ENCODE peak calls at places on chromosome 13, in ten cellular contexts. One of them, this sample, is unnamed.

GRCh38 chr13:73984949-73985691 is 149.1 kb downstream of the KLF12 start:
- DNase-seq in GM04504: no peak
- DNase-seq in IMR-90: no peak
- DNase-seq in lung microvascular endothelial cell: no peak
- DNase-seq in C1 segment of cervical spinal cord: no peak
- DNase-seq in T-helper 2 cell: peak; percentile 78
- DNase-seq in effector CD4-positive, alpha-beta T cell: peak; percentile 59
- DNase-seq in CD8-positive, alpha-beta memory T cell: peak; percentile 5
- DNase-seq in ascending aorta: no peak
- DNase-seq in NCI-H748 treated with DMSO at 0.1 percent for 48 hours: no peak
- DNase-seq in this sample: peak; percentile 51

GRCh38 chr13:43041368-43041921 is 18.1 kb downstream of the DNAJC15 start:
- DNase-seq in GM04504: no peak
- DNase-seq in IMR-90: peak; percentile 24
- DNase-seq in lung microvascular endothelial cell: no peak
- DNase-seq in C1 segment of cervical spinal cord: no peak
- DNase-seq in T-helper 2 cell: no peak
- DNase-seq in effector CD4-positive, alpha-beta T cell: no peak
- DNase-seq in CD8-positive, alpha-beta memory T cell: no peak
- DNase-seq in ascending aorta: no peak
- DNase-seq in NCI-H748 treated with DMSO at 0.1 percent for 48 hours: no peak
- DNase-seq in this sample: no peak

GRCh38 chr13:77028202-77028601 is 1.2 kb upstream of the FBXL3 start:
- DNase-seq in GM04504: no peak
- DNase-seq in IMR-90: no peak
- DNase-seq in lung microvascular endothelial cell: peak; percentile 36
- DNase-seq in C1 segment of cervical spinal cord: no peak
- DNase-seq in T-helper 2 cell: peak; percentile 14
- DNase-seq in effector CD4-positive, alpha-beta T cell: no peak
- DNase-seq in CD8-positive, alpha-beta memory T cell: no peak
- DNase-seq in ascending aorta: peak; percentile 70
- DNase-seq in NCI-H748 treated with DMSO at 0.1 percent for 48 hours: peak; percentile 11
- DNase-seq in this sample: no peak

GRCh38 chr13:49669735-49670309 is 21.5 kb downstream of the EBPL start:
- DNase-seq in GM04504: peak; percentile 43
- DNase-seq in IMR-90: peak; percentile 81
- DNase-seq in lung microvascular endothelial cell: peak; percentile 91
- DNase-seq in C1 segment of cervical spinal cord: peak; percentile 7
- DNase-seq in T-helper 2 cell: peak; percentile 36
- DNase-seq in effector CD4-positive, alpha-beta T cell: no peak
- DNase-seq in CD8-positive, alpha-beta memory T cell: no peak
- DNase-seq in ascending aorta: no peak
- DNase-seq in NCI-H748 treated with DMSO at 0.1 percent for 48 hours: peak; percentile 52
- DNase-seq in this sample: no peak

GRCh38 chr13:90690458-90691063 is 656.9 kb upstream of the MIR17HG start:
- DNase-seq in GM04504: peak; percentile 15
- DNase-seq in IMR-90: peak; percentile 15
- DNase-seq in lung microvascular endothelial cell: no peak
- DNase-seq in C1 segment of cervical spinal cord: no peak
- DNase-seq in T-helper 2 cell: no peak
- DNase-seq in effector CD4-positive, alpha-beta T cell: no peak
- DNase-seq in CD8-positive, alpha-beta memory T cell: no peak
- DNase-seq in ascending aorta: no peak
- DNase-seq in NCI-H748 treated with DMSO at 0.1 percent for 48 hours: no peak
- DNase-seq in this sample: no peak

GRCh38 chr13:99220199-99220931 is 19.7 kb downstream of the UBAC2 start:
- DNase-seq in GM04504: no peak
- DNase-seq in IMR-90: no peak
- DNase-seq in lung microvascular endothelial cell: no peak
- DNase-seq in C1 segment of cervical spinal cord: no peak
- DNase-seq in T-helper 2 cell: peak; percentile 79
- DNase-seq in effector CD4-positive, alpha-beta T cell: peak; percentile 23
- DNase-seq in CD8-positive, alpha-beta memory T cell: peak; percentile 21
- DNase-seq in ascending aorta: no peak
- DNase-seq in NCI-H748 treated with DMSO at 0.1 percent for 48 hours: no peak
- DNase-seq in this sample: no peak

GRCh38 chr13:107117327-107118012 is 549.5 kb upstream of the ARGLU1 start:
- DNase-seq in GM04504: no peak
- DNase-seq in IMR-90: peak; percentile 50
- DNase-seq in lung microvascular endothelial cell: no peak
- DNase-seq in C1 segment of cervical spinal cord: no peak
- DNase-seq in T-helper 2 cell: no peak
- DNase-seq in effector CD4-positive, alpha-beta T cell: no peak
- DNase-seq in CD8-positive, alpha-beta memory T cell: no peak
- DNase-seq in ascending aorta: no peak
- DNase-seq in NCI-H748 treated with DMSO at 0.1 percent for 48 hours: no peak
- DNase-seq in this sample: no peak

GRCh38 chr13:53775807-53776206 is 747.2 kb downstream of the OLFM4 start:
- DNase-seq in GM04504: no peak
- DNase-seq in IMR-90: no peak
- DNase-seq in lung microvascular endothelial cell: no peak
- DNase-seq in C1 segment of cervical spinal cord: no peak
- DNase-seq in T-helper 2 cell: no peak
- DNase-seq in effector CD4-positive, alpha-beta T cell: no peak
- DNase-seq in CD8-positive, alpha-beta memory T cell: no peak
- DNase-seq in ascending aorta: no peak
- DNase-seq in NCI-H748 treated with DMSO at 0.1 percent for 48 hours: no peak
- DNase-seq in this sample: no peak

GRCh38 chr13:98988277-98988676 is 10.4 kb upstream of the DOCK9 start:
- DNase-seq in GM04504: no peak
- DNase-seq in IMR-90: no peak
- DNase-seq in lung microvascular endothelial cell: no peak
- DNase-seq in C1 segment of cervical spinal cord: no peak
- DNase-seq in T-helper 2 cell: no peak
- DNase-seq in effector CD4-positive, alpha-beta T cell: no peak
- DNase-seq in CD8-positive, alpha-beta memory T cell: no peak
- DNase-seq in ascending aorta: no peak
- DNase-seq in NCI-H748 treated with DMSO at 0.1 percent for 48 hours: no peak
- DNase-seq in this sample: no peak

GRCh38 chr13:29958476-29958875 is 108.1 kb upstream of the UBL3 start:
- DNase-seq in GM04504: no peak
- DNase-seq in IMR-90: no peak
- DNase-seq in lung microvascular endothelial cell: no peak
- DNase-seq in C1 segment of cervical spinal cord: no peak
- DNase-seq in T-helper 2 cell: peak; percentile 31
- DNase-seq in effector CD4-positive, alpha-beta T cell: peak; percentile 14
- DNase-seq in CD8-positive, alpha-beta memory T cell: no peak
- DNase-seq in ascending aorta: no peak
- DNase-seq in NCI-H748 treated with DMSO at 0.1 percent for 48 hours: no peak
- DNase-seq in this sample: no peak

GRCh38 chr13:42957881-42958280 is 34.2 kb downstream of the EPSTI1 start:
- DNase-seq in GM04504: no peak
- DNase-seq in IMR-90: no peak
- DNase-seq in lung microvascular endothelial cell: no peak
- DNase-seq in C1 segment of cervical spinal cord: no peak
- DNase-seq in T-helper 2 cell: no peak
- DNase-seq in effector CD4-positive, alpha-beta T cell: no peak
- DNase-seq in CD8-positive, alpha-beta memory T cell: no peak
- DNase-seq in ascending aorta: no peak
- DNase-seq in NCI-H748 treated with DMSO at 0.1 percent for 48 hours: no peak
- DNase-seq in this sample: no peak

GRCh38 chr13:101845501-101846012 is 393.1 kb downstream of the ITGBL1 start:
- DNase-seq in GM04504: no peak
- DNase-seq in IMR-90: peak; percentile 3
- DNase-seq in lung microvascular endothelial cell: no peak
- DNase-seq in C1 segment of cervical spinal cord: no peak
- DNase-seq in T-helper 2 cell: no peak
- DNase-seq in effector CD4-positive, alpha-beta T cell: no peak
- DNase-seq in CD8-positive, alpha-beta memory T cell: no peak
- DNase-seq in ascending aorta: no peak
- DNase-seq in NCI-H748 treated with DMSO at 0.1 percent for 48 hours: no peak
- DNase-seq in this sample: no peak

GRCh38 chr13:99655351-99656091 is 154.2 kb downstream of the TM9SF2 start:
- DNase-seq in GM04504: no peak
- DNase-seq in IMR-90: peak; percentile 24
- DNase-seq in lung microvascular endothelial cell: no peak
- DNase-seq in C1 segment of cervical spinal cord: no peak
- DNase-seq in T-helper 2 cell: peak; percentile 39
- DNase-seq in effector CD4-positive, alpha-beta T cell: no peak
- DNase-seq in CD8-positive, alpha-beta memory T cell: no peak
- DNase-seq in ascending aorta: no peak
- DNase-seq in NCI-H748 treated with DMSO at 0.1 percent for 48 hours: no peak
- DNase-seq in this sample: no peak

GRCh38 chr13:43095771-43096719 is 72.7 kb downstream of the DNAJC15 start:
- DNase-seq in GM04504: no peak
- DNase-seq in IMR-90: no peak
- DNase-seq in lung microvascular endothelial cell: peak; percentile 63
- DNase-seq in C1 segment of cervical spinal cord: no peak
- DNase-seq in T-helper 2 cell: no peak
- DNase-seq in effector CD4-positive, alpha-beta T cell: no peak
- DNase-seq in CD8-positive, alpha-beta memory T cell: no peak
- DNase-seq in ascending aorta: no peak
- DNase-seq in NCI-H748 treated with DMSO at 0.1 percent for 48 hours: no peak
- DNase-seq in this sample: no peak

GRCh38 chr13:64414381-64414780 is 2815.8 kb downstream of the PCDH9 start:
- DNase-seq in GM04504: no peak
- DNase-seq in IMR-90: no peak
- DNase-seq in lung microvascular endothelial cell: no peak
- DNase-seq in C1 segment of cervical spinal cord: no peak
- DNase-seq in T-helper 2 cell: no peak
- DNase-seq in effector CD4-positive, alpha-beta T cell: no peak
- DNase-seq in CD8-positive, alpha-beta memory T cell: no peak
- DNase-seq in ascending aorta: no peak
- DNase-seq in NCI-H748 treated with DMSO at 0.1 percent for 48 hours: no peak
- DNase-seq in this sample: no peak

GRCh38 chr13:44155422-44156293 is 218.0 kb upstream of the SERP2 start:
- DNase-seq in GM04504: no peak
- DNase-seq in IMR-90: peak; percentile 45
- DNase-seq in lung microvascular endothelial cell: peak; percentile 26
- DNase-seq in C1 segment of cervical spinal cord: peak; percentile 49
- DNase-seq in T-helper 2 cell: no peak
- DNase-seq in effector CD4-positive, alpha-beta T cell: no peak
- DNase-seq in CD8-positive, alpha-beta memory T cell: no peak
- DNase-seq in ascending aorta: peak; percentile 82
- DNase-seq in NCI-H748 treated with DMSO at 0.1 percent for 48 hours: no peak
- DNase-seq in this sample: no peak

GRCh38 chr13:36919206-36919832 is 719 bp downstream of the SMAD9 start:
- DNase-seq in GM04504: no peak
- DNase-seq in IMR-90: peak; percentile 17
- DNase-seq in lung microvascular endothelial cell: peak; percentile 61
- DNase-seq in C1 segment of cervical spinal cord: no peak
- DNase-seq in T-helper 2 cell: no peak
- DNase-seq in effector CD4-positive, alpha-beta T cell: no peak
- DNase-seq in CD8-positive, alpha-beta memory T cell: no peak
- DNase-seq in ascending aorta: peak; percentile 76
- DNase-seq in NCI-H748 treated with DMSO at 0.1 percent for 48 hours: peak; percentile 73
- DNase-seq in this sample: no peak

GRCh38 chr13:51122868-51123267 is 11.8 kb upstream of the C13orf42 start:
- DNase-seq in GM04504: no peak
- DNase-seq in IMR-90: no peak
- DNase-seq in lung microvascular endothelial cell: no peak
- DNase-seq in C1 segment of cervical spinal cord: no peak
- DNase-seq in T-helper 2 cell: peak; percentile 90
- DNase-seq in effector CD4-positive, alpha-beta T cell: no peak
- DNase-seq in CD8-positive, alpha-beta memory T cell: no peak
- DNase-seq in ascending aorta: no peak
- DNase-seq in NCI-H748 treated with DMSO at 0.1 percent for 48 hours: no peak
- DNase-seq in this sample: no peak

GRCh38 chr13:48492123-48493075 is 40.5 kb downstream of the RCBTB2 start:
- DNase-seq in GM04504: peak; percentile 52
- DNase-seq in IMR-90: peak; percentile 18
- DNase-seq in lung microvascular endothelial cell: peak; percentile 74
- DNase-seq in C1 segment of cervical spinal cord: no peak
- DNase-seq in T-helper 2 cell: peak; percentile 99
- DNase-seq in effector CD4-positive, alpha-beta T cell: peak; percentile 60
- DNase-seq in CD8-positive, alpha-beta memory T cell: peak; percentile 59
- DNase-seq in ascending aorta: peak; percentile 78
- DNase-seq in NCI-H748 treated with DMSO at 0.1 percent for 48 hours: no peak
- DNase-seq in this sample: peak; percentile 74